ENCODE peak calls at places on chromosome 22, in five cellular contexts. One of them, this sample, is unnamed.
A peak's percentile ranks its signal among the peaks of the same experiment; 100 is the strongest.

GRCh38 chr22:45671051-45671782 is 417 bp upstream of the ATXN10 start:
- DNase-seq in nephron progenitor cell: peak; percentile 44
- DNase-seq in activated naive CD4-positive, alpha-beta T cell treated with anti-CD3 and anti-CD28 coated beads, Interleukin-2, amount 50 U/mL, for 16 hours: no peak
- DNase-seq in HEK293T: peak; percentile 13
- DNase-seq in AG04450: no peak
- DNase-seq in this sample: no peak

GRCh38 chr22:44351685-44352377 is 39.1 kb upstream of the SHISAL1 start:
- DNase-seq in nephron progenitor cell: no peak
- DNase-seq in activated naive CD4-positive, alpha-beta T cell treated with anti-CD3 and anti-CD28 coated beads, Interleukin-2, amount 50 U/mL, for 16 hours: peak; percentile 31
- DNase-seq in HEK293T: no peak
- DNase-seq in AG04450: peak; percentile 86
- DNase-seq in this sample: no peak

GRCh38 chr22:21592422-21592821 is 24.9 kb downstream of the UBE2L3 start:
- DNase-seq in nephron progenitor cell: no peak
- DNase-seq in activated naive CD4-positive, alpha-beta T cell treated with anti-CD3 and anti-CD28 coated beads, Interleukin-2, amount 50 U/mL, for 16 hours: no peak
- DNase-seq in HEK293T: no peak
- DNase-seq in AG04450: no peak
- DNase-seq in this sample: no peak

GRCh38 chr22:44494497-44494896 is 3.5 kb downstream of the RTL6 start:
- DNase-seq in nephron progenitor cell: no peak
- DNase-seq in activated naive CD4-positive, alpha-beta T cell treated with anti-CD3 and anti-CD28 coated beads, Interleukin-2, amount 50 U/mL, for 16 hours: no peak
- DNase-seq in HEK293T: no peak
- DNase-seq in AG04450: no peak
- DNase-seq in this sample: no peak

GRCh38 chr22:49294656-49295464 is 532.8 kb downstream of the BRD1 start:
- DNase-seq in nephron progenitor cell: no peak
- DNase-seq in activated naive CD4-positive, alpha-beta T cell treated with anti-CD3 and anti-CD28 coated beads, Interleukin-2, amount 50 U/mL, for 16 hours: no peak
- DNase-seq in HEK293T: no peak
- DNase-seq in AG04450: no peak
- DNase-seq in this sample: no peak

GRCh38 chr22:25104367-25104766 is 95.3 kb upstream of the CRYBB3 start:
- DNase-seq in nephron progenitor cell: no peak
- DNase-seq in activated naive CD4-positive, alpha-beta T cell treated with anti-CD3 and anti-CD28 coated beads, Interleukin-2, amount 50 U/mL, for 16 hours: no peak
- DNase-seq in HEK293T: no peak
- DNase-seq in AG04450: no peak
- DNase-seq in this sample: no peak

GRCh38 chr22:47780281-47780875 is 1017.9 kb downstream of the TBC1D22A start:
- DNase-seq in nephron progenitor cell: no peak
- DNase-seq in activated naive CD4-positive, alpha-beta T cell treated with anti-CD3 and anti-CD28 coated beads, Interleukin-2, amount 50 U/mL, for 16 hours: no peak
- DNase-seq in HEK293T: no peak
- DNase-seq in AG04450: no peak
- DNase-seq in this sample: no peak

GRCh38 chr22:35229865-35230264 is 27.4 kb upstream of the HMGXB4 start:
- DNase-seq in nephron progenitor cell: no peak
- DNase-seq in activated naive CD4-positive, alpha-beta T cell treated with anti-CD3 and anti-CD28 coated beads, Interleukin-2, amount 50 U/mL, for 16 hours: no peak
- DNase-seq in HEK293T: no peak
- DNase-seq in AG04450: no peak
- DNase-seq in this sample: no peak

GRCh38 chr22:20904008-20904979 is 12.9 kb upstream of the CRKL start:
- DNase-seq in nephron progenitor cell: no peak
- DNase-seq in activated naive CD4-positive, alpha-beta T cell treated with anti-CD3 and anti-CD28 coated beads, Interleukin-2, amount 50 U/mL, for 16 hours: no peak
- DNase-seq in HEK293T: no peak
- DNase-seq in AG04450: peak; percentile 91
- DNase-seq in this sample: no peak

GRCh38 chr22:50605349-50606074 is 4.9 kb downstream of the MAPK8IP2 start:
- DNase-seq in nephron progenitor cell: no peak
- DNase-seq in activated naive CD4-positive, alpha-beta T cell treated with anti-CD3 and anti-CD28 coated beads, Interleukin-2, amount 50 U/mL, for 16 hours: no peak
- DNase-seq in HEK293T: no peak
- DNase-seq in AG04450: no peak
- DNase-seq in this sample: no peak

GRCh38 chr22:20126284-20127029 is 5.1 kb upstream of the ZDHHC8 start:
- DNase-seq in nephron progenitor cell: no peak
- DNase-seq in activated naive CD4-positive, alpha-beta T cell treated with anti-CD3 and anti-CD28 coated beads, Interleukin-2, amount 50 U/mL, for 16 hours: no peak
- DNase-seq in HEK293T: no peak
- DNase-seq in AG04450: no peak
- DNase-seq in this sample: no peak

GRCh38 chr22:30866811-30867271 is 101.7 kb downstream of the MORC2 start:
- DNase-seq in nephron progenitor cell: no peak
- DNase-seq in activated naive CD4-positive, alpha-beta T cell treated with anti-CD3 and anti-CD28 coated beads, Interleukin-2, amount 50 U/mL, for 16 hours: no peak
- DNase-seq in HEK293T: no peak
- DNase-seq in AG04450: no peak
- DNase-seq in this sample: peak; percentile 84

This sample was measured in glomerular endothelial cell.